ENCODE peak calls at places on chromosome 21, in eight cellular contexts. C is mesendoderm; D is left ventricle myocardium inferior; Z is CD4-positive, alpha-beta T cell; L is suprapubic skin; Y is Peyer's patch; V is effector memory CD4-positive, alpha-beta T cell; J is spleen. M is an unnamed sample.
A peak's percentile ranks its signal among the peaks of the same experiment; 100 is the strongest.

GRCh38 chr21:29647353-29647781 is 292.4 kb downstream of the GRIK1 start:
- DNase-seq in V (no peak), Z (no peak), C (no peak), Y (no peak), L (no peak), D (no peak), J (no peak), M (no peak)

GRCh38 chr21:28025111-28025510 is 967.6 kb downstream of the LTN1 start:
- DNase-seq in L (no peak), Y (no peak), V (no peak), J (no peak), C (no peak), D (no peak), Z (no peak), M (no peak)

GRCh38 chr21:43667191-43667904 is 8.0 kb downstream of the RRP1B start:
- DNase-seq in D (no peak), V (no peak), C (no peak), Y (no peak), Z (no peak), J (no peak), L (no peak), M (no peak)

GRCh38 chr21:28294046-28294445 is 698.6 kb downstream of the LTN1 start:
- DNase-seq in V (no peak), Z (no peak), Y (no peak), D (no peak), C (no peak), L (no peak), J (no peak), M (no peak)

GRCh38 chr21:17406202-17406601 is 106.6 kb upstream of the CXADR start:
- DNase-seq in Z (no peak), Y (no peak), V (no peak), J (no peak), C (no peak), L (no peak), D (no peak), M (no peak)

GRCh38 chr21:19781881-19782652 is 1216.1 kb upstream of the NCAM2 start:
- DNase-seq in V (no peak), Z (no peak), C (peak; percentile 14), Y (no peak), D (no peak), J (no peak), L (no peak), M (no peak)

GRCh38 chr21:18411565-18411964 is 8.0 kb upstream of the TMPRSS15 start:
- DNase-seq in D (no peak), L (no peak), V (no peak), Y (no peak), C (no peak), J (no peak), Z (no peak), M (no peak)

GRCh38 chr21:28018741-28019669 is 973.7 kb downstream of the LTN1 start:
- DNase-seq in Y (no peak), D (no peak), C (no peak), J (no peak), V (no peak), Z (no peak), L (no peak), M (no peak)

GRCh38 chr21:34812510-34813265 is 143.9 kb downstream of the CLIC6 start:
- DNase-seq in Y (no peak), V (no peak), D (no peak), Z (no peak), J (no peak), L (no peak), C (no peak), M (no peak)

GRCh38 chr21:34204481-34205439 is 131.4 kb downstream of the MRPS6 start:
- DNase-seq in Z (no peak), D (no peak), V (no peak), L (no peak), Y (no peak), C (no peak), J (no peak), M (no peak)

GRCh38 chr21:22516230-22516629 is 1518.0 kb downstream of the NCAM2 start:
- DNase-seq in C (no peak), J (no peak), D (no peak), Y (no peak), V (no peak), L (no peak), Z (no peak), M (no peak)

GRCh38 chr21:31204801-31205200 is 139.3 kb downstream of the TIAM1 start:
- DNase-seq in D (no peak), J (no peak), V (no peak), C (no peak), L (no peak), Z (no peak), Y (no peak), M (no peak)

GRCh38 chr21:39519835-39520234 is 68.1 kb downstream of the SH3BGR start:
- DNase-seq in Y (no peak), L (no peak), D (no peak), Z (no peak), V (no peak), C (no peak), J (no peak), M (no peak)

GRCh38 chr21:33668180-33668579 is 25.9 kb downstream of the ITSN1 start:
- DNase-seq in J (no peak), Z (no peak), C (no peak), L (no peak), V (no peak), D (no peak), Y (no peak), M (no peak)

GRCh38 chr21:37551406-37552355 is 185.1 kb downstream of the DYRK1A start:
- DNase-seq in J (no peak), Z (no peak), D (no peak), V (no peak), C (no peak), L (peak; percentile 42), Y (no peak), M (no peak)

GRCh38 chr21:17775431-17776126 is 43.6 kb downstream of the C21orf91 start:
- DNase-seq in C (no peak), Z (peak; percentile 24), Y (no peak), J (peak; percentile 87), D (no peak), L (no peak), V (peak; percentile 51), M (no peak)

GRCh38 chr21:28818663-28819278 is 173.9 kb downstream of the LTN1 start:
- DNase-seq in J (no peak), Y (no peak), D (no peak), L (no peak), C (no peak), Z (no peak), V (no peak), M (no peak)

GRCh38 chr21:17438642-17439041 is 74.2 kb upstream of the CXADR start:
- DNase-seq in L (no peak), Y (no peak), V (no peak), J (no peak), Z (no peak), C (peak; percentile 70), D (no peak), M (no peak)

GRCh38 chr21:36479415-36480402 is at the start of gene CLDN14:
- DNase-seq in C (no peak), J (peak; percentile 45), Z (no peak), D (peak; percentile 27), V (no peak), L (no peak), Y (no peak), M (no peak)

GRCh38 chr21:36481639-36482038 is 1.7 kb upstream of the CLDN14 start:
- DNase-seq in C (no peak), J (no peak), Y (no peak), D (no peak), V (no peak), L (no peak), Z (no peak), M (no peak)

GRCh38 chr21:36478941-36479340 is 981 bp downstream of the CLDN14 start:
- DNase-seq in V (no peak), Y (no peak), Z (no peak), C (peak; percentile 17), J (peak; percentile 39), D (no peak), L (no peak), M (no peak)

GRCh38 chr21:36482181-36482580 is 2.3 kb upstream of the CLDN14 start:
- DNase-seq in J (no peak), L (no peak), Z (no peak), V (no peak), Y (no peak), C (no peak), D (no peak), M (no peak)

DNA sequence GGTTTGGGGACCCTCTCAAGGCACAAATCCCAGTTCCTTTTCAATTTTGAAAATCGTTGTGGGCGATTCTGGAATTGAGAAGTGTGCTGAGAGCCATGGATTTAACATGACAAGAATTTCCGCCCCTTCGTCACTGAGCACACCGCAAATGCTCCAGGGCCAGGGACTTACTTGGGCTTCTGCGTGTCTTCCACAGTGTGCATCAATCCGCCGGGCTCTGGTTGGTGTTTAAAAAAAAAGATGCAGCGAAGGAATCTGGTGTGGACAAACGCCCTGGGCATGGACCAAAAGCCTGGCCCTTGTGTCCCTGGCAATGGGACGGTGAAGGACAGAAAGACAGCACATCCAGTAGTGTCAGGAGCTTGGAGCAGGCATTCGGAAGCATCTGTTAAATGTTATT is 696 bp upstream of the CLDN14 start:
- DNase-seq in L (no peak), C (no peak), D (no peak), V (no peak), Y (no peak), J (peak; percentile 49), Z (no peak), M (no peak)
- H3K27ac ChIP-seq in L (no peak overlapping the region), C (no peak overlapping the region), D (no peak overlapping the region), V (no peak overlapping the region), Y (no peak overlapping the region), J (no peak overlapping the region), Z (no peak overlapping the region), M (no peak overlapping the region)

GRCh38 chr21:15601390-15601789 is 128.4 kb upstream of the USP25 start:
- DNase-seq in V (no peak), Z (no peak), D (no peak), Y (no peak), C (no peak), L (no peak), J (no peak), M (no peak)

GRCh38 chr21:15604424-15604823 is 125.4 kb upstream of the USP25 start:
- DNase-seq in D (no peak), L (no peak), J (no peak), Z (no peak), Y (no peak), V (no peak), C (peak; percentile 84), M (peak; percentile 73)
- H3K27ac ChIP-seq in D (no peak overlapping the region), L (no peak overlapping the region), J (no peak overlapping the region), Z (no peak overlapping the region), Y (no peak overlapping the region), V (no peak overlapping the region), C (no peak overlapping the region), M (peak overlapping the region; percentile 43)

DNA sequence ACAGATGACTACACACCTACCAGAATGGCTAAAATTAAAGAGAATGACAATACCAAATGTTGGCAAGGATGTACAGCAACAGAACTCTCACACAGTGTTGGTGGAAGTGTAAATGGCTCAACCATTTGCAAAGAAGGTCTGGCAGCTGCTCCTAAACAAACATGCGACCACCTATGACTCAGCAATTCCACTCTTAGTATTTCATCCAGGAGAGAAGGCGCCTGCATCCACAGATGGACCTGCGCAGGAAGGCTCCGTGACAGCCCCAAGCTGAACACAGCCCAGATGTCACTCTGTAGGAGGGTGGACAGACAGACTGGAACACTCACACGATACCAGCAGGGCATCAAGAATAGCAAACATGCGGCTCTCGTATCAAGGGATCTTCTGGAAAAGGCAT is 6.7 kb downstream of the PTTG1IP start:
- DNase-seq in D (no peak), L (no peak), J (peak; percentile 12), Y (peak; percentile 5), Z (no peak), V (no peak), C (peak; percentile 66), M (no peak)
- H3K27ac ChIP-seq in D (no peak overlapping the region), L (no peak overlapping the region), J (no peak overlapping the region), Y (peak overlapping the region; percentile 54), Z (no peak overlapping the region), V (no peak overlapping the region), C (no peak overlapping the region), M (no peak overlapping the region)

GRCh38 chr21:25569711-25570110 is 37.6 kb downstream of the MRPL39 start:
- DNase-seq in Y (no peak), Z (no peak), J (no peak), C (no peak), V (no peak), L (no peak), D (no peak), M (no peak)
- H3K27ac ChIP-seq in Y (no peak overlapping the region), Z (no peak overlapping the region), J (peak overlapping the region; percentile 76), C (no peak overlapping the region), V (peak overlapping the region; percentile 5), L (no peak overlapping the region), D (no peak overlapping the region), M (no peak overlapping the region)

M was measured in RWPE2.